ENCODE peak calls at places on chromosomes 12 and 14, in ten cellular contexts. S is activated CD4-positive, alpha-beta T cell treated with anti-CD3 and anti-CD28 coated beads, Interleukin-2, amount 50 U/mL, for 1 hour; G is kidney glomerular epithelial cell; O is transverse colon; E is OCI-LY7; N is activated T-cell treated with anti-CD3 and anti-CD28 coated beads, Interleukin-2, amount 50 U/mL, for 72 hours; Y is activated T-helper 1 cell treated with anti-CD3 and anti-CD28 coated beads, Interleukin-12 subunit alpha, Interleukin-12 subunit beta, Interleukin-2, Interleukin-4 antibody, amounts not matched to agents 30 ng/mL and 10 ng/mL and 1 ng/mL, durations not matched to agents 14 hours and 24 hours and 36 hours; B is cardiac muscle cell; D is EL; Q is uterus. V is an unnamed sample.

GRCh38 chr14:71932229-71932951 is at the start of gene RGS6:
- DNase-seq in G (no peak), N (peak), S (no peak), O (peak), E (no peak), B (peak), Q (no peak), Y (peak), D (peak), V (no peak)

GRCh38 chr12:90152897-90153624 is 444.4 kb upstream of the ATP2B1 start:
- DNase-seq in G (no peak), E (no peak), D (peak), Y (no peak), S (no peak), Q (no peak), B (no peak), N (no peak), O (no peak), V (peak)

GRCh38 chr14:71682337-71682736 is 249.9 kb upstream of the RGS6 start:
- DNase-seq in E (no peak), O (no peak), N (no peak), D (no peak), G (no peak), B (no peak), S (no peak), Y (no peak), Q (no peak), V (peak)

GRCh38 chr14:72710212-72710611 is 183.7 kb downstream of the DPF3 start:
- DNase-seq in B (peak), D (no peak), O (no peak), E (no peak), N (no peak), Y (no peak), G (no peak), Q (no peak), S (no peak), V (peak)

GRCh38 chr14:53461823-53462222 is 308.7 kb upstream of the DDHD1 start:
- DNase-seq in B (no peak), S (no peak), E (no peak), D (no peak), N (no peak), O (no peak), Y (no peak), Q (no peak), G (no peak), V (no peak)

GRCh38 chr14:25477699-25478098 is 427.8 kb upstream of the STXBP6 start:
- DNase-seq in O (no peak), Q (no peak), E (no peak), G (no peak), N (no peak), B (no peak), S (no peak), D (no peak), Y (no peak), V (no peak)

GRCh38 chr14:70655110-70655826 is 13.6 kb downstream of the TTC9 start:
- DNase-seq in G (no peak), S (peak), Y (peak), O (peak), N (peak), Q (no peak), D (no peak), E (peak), B (no peak), V (no peak)

GRCh38 chr12:116055895-116056607 is 221.4 kb downstream of the MED13L start:
- DNase-seq in G (no peak), O (no peak), E (no peak), D (no peak), S (no peak), B (no peak), N (peak), Q (no peak), Y (no peak), V (no peak)

GRCh38 chr12:2284857-2285256 is 232.1 kb downstream of the CACNA1C start:
- DNase-seq in N (peak), G (peak), Q (peak), B (peak), O (peak), Y (no peak), E (peak), D (peak), S (no peak), V (peak)

GRCh38 chr14:50344831-50345563 is 32.9 kb downstream of the DMAC2L start:
- DNase-seq in S (no peak), E (no peak), Q (no peak), D (peak), Y (no peak), G (peak), O (no peak), B (no peak), N (no peak), V (peak)

GRCh38 chr12:50894216-50894615 is 51.5 kb downstream of the TMPRSS12 start:
- DNase-seq in Y (no peak), N (no peak), Q (no peak), S (no peak), O (no peak), B (no peak), G (no peak), D (no peak), E (no peak), V (no peak)

GRCh38 chr14:78154827-78155226 is 15.3 kb upstream of the NRXN3 start:
- DNase-seq in D (no peak), Y (no peak), O (no peak), G (no peak), B (no peak), N (no peak), E (no peak), Q (no peak), S (no peak), V (no peak)

GRCh38 chr14:79265366-79265765 is 945.9 kb downstream of the DIO2 start:
- DNase-seq in Y (no peak), Q (no peak), O (no peak), E (no peak), B (no peak), S (no peak), G (no peak), D (peak), N (no peak), V (no peak)

GRCh38 chr14:65594882-65595237 is 182.3 kb downstream of the FUT8 start:
- DNase-seq in D (no peak), N (no peak), Y (no peak), E (no peak), G (no peak), Q (no peak), B (no peak), O (no peak), S (no peak), V (no peak)

GRCh38 chr12:104958946-104959841 is 1.1 kb upstream of the SLC41A2 start:
- DNase-seq in E (peak), G (peak), O (no peak), N (no peak), S (no peak), Y (no peak), B (peak), D (peak), Q (no peak), V (peak)

GRCh38 chr14:61552196-61552595 is 143.1 kb upstream of the HIF1A start:
- DNase-seq in N (no peak), G (no peak), B (no peak), S (no peak), O (no peak), Y (no peak), E (no peak), Q (no peak), D (no peak), V (no peak)

GRCh38 chr14:71414631-71415403 is 507.6 kb downstream of the PCNX1 start:
- DNase-seq in Q (no peak), N (no peak), G (no peak), O (no peak), B (no peak), S (no peak), D (peak), E (no peak), Y (no peak), V (no peak)

GRCh38 chr12:118055144-118055557 is 5.8 kb downstream of the WSB2 start:
- DNase-seq in Q (peak), N (peak), E (peak), G (peak), S (peak), O (peak), Y (peak), D (peak), B (no peak), V (no peak)

GRCh38 chr14:50379563-50379962 is 17.1 kb downstream of the CDKL1 start:
- DNase-seq in D (no peak), S (no peak), B (no peak), E (no peak), Q (no peak), O (no peak), Y (no peak), G (no peak), N (no peak), V (no peak)

V was measured in AG10803.